ENCODE peak calls at places on chromosomes 16 and 17, in seven cellular contexts. G, T, F, C, V, Y and E are unnamed samples.

GRCh38 chr17:57541472-57542394 is 203.4 kb downstream of the CCDC182 start:
- DNase-seq in G (peak), T (peak), F (no peak), C (no peak), V (peak), Y (peak), E (no peak)

GRCh38 chr17:81934850-81935708 is 2.0 kb downstream of the PYCR1 start:
- DNase-seq in G (no peak), T (no peak), F (no peak), C (no peak), V (no peak), Y (no peak), E (no peak)

GRCh38 chr17:69075823-69076222 is 15.1 kb upstream of the ABCA9 start:
- DNase-seq in G (no peak), T (no peak), F (no peak), C (no peak), V (no peak), Y (no peak), E (no peak)

GRCh38 chr17:42227849-42228696 is 33.8 kb upstream of the GHDC start:
- DNase-seq in G (no peak), T (no peak), F (no peak), C (no peak), V (no peak), Y (no peak), E (no peak)

GRCh38 chr17:66191607-66192377 is at the start of gene CEP112:
- DNase-seq in G (peak), T (peak), F (peak), C (no peak), V (peak), Y (peak), E (peak)

GRCh38 chr17:66451188-66452149 is 149.1 kb downstream of the PRKCA start:
- DNase-seq in G (no peak), T (no peak), F (peak), C (no peak), V (no peak), Y (no peak), E (no peak)

GRCh38 chr17:38761612-38762011 is 9.1 kb downstream of the PSMB3 start:
- DNase-seq in G (no peak), T (no peak), F (peak), C (no peak), V (no peak), Y (no peak), E (no peak)

GRCh38 chr17:46117117-46117516 is 76.1 kb downstream of the KANSL1 start:
- DNase-seq in G (no peak), T (no peak), F (no peak), C (no peak), V (no peak), Y (no peak), E (no peak)

GRCh38 chr17:33039874-33040273 is 48.2 kb downstream of the SPACA3 start:
- DNase-seq in G (no peak), T (no peak), F (no peak), C (no peak), V (no peak), Y (no peak), E (no peak)

DNA sequence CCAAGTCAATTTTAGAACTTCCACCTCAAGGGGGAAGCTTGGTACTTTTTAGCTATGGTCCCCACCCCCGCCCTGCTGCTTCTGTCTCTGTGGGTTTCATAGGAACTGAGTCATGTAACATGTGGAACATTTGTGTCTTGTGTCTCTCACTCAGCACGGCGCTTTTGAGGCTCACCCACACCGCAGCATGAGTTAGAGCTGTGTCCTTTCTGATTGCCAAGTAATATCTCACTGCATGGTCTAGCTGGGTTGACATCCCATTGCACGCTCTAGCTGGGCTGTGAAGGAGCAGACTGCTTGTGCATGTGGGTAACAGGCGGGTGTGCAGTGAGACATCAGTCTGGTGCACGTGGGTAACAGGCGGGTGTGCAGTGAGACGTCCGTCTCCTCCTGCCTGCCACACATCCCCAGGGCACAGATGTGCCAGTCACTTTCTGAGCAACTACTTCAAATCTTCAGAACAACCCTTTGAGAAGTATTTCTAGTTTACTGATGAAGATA is 26.4 kb upstream of the SLC7A5 start:
- DNase-seq in G (no peak), T (no peak), F (no peak), C (no peak), V (no peak), Y (no peak), E (peak)
- H3K27ac ChIP-seq in G (no peak), T (peak), F (no peak), C (no peak), V (no peak), Y (no peak), E (no peak)

GRCh38 chr17:76793775-76794174 is 55.9 kb downstream of the MFSD11 start:
- DNase-seq in G (no peak), T (no peak), F (peak), C (no peak), V (no peak), Y (no peak), E (no peak)
- TF ChIP-seq CTCF in G (no peak), T (no peak), F (peak), C (peak), V (no peak), Y (no peak), E (no peak)

DNA sequence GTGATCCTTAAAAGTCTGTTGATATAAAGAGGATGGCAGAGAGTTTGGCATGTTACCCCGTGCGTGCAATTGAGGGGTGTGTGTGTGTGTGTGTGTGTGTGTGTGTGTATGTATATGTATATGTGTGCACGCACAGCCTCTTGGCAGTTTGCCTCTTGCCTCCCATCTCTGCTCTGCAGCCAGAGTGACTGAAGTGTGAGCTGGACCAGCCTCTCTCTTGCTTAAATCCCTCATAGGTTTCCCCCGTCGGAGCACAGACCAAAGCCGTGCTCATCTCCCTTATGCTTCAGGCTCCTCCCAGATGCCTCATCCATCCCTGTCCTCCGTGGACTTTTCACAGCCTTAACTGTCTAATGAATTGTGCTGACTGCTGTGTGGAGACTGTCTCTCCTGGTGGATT is 413.5 kb downstream of the SNX29 start:
- DNase-seq in G (no peak), T (no peak), F (no peak), C (no peak), V (no peak), Y (no peak), E (no peak)
- H3K27ac ChIP-seq in G (no peak), T (no peak), F (no peak), C (no peak), V (no peak), Y (no peak), E (no peak)

DNA sequence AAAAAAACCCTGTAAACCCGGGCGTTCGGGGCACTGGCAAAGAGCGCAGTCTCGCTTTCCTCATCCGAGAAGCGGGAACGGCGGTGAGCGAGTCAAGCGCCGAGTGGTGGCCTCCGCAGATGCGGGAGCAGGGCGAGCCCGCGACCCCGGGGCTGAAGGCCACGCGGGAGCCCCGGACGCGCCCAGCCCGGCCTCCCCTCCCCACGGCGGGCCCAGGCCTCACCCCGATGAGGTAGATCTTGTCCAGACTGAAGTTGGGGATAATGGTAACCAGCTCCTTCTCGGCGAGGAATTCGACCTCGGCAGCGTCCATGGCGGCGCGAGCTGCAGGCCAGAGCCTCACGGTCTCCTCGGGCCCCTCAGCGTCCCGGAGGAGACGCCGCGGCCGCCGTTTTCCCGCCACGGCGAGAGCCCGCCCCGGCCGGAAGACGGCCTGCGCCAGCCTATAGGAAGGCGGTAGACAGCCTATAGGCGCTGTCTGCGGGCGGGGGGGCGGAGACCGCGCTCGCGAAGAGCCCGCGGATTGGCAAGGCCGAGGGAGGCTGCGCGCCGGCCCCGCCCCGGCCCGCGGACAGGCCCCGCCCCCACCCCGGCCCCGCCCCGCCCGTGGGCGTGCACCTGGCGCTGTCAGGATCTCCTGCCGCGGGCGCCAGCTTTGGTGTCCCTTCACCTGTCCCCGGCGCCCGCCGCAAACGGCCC is at the start of gene GINS2:
- DNase-seq in G (peak), T (peak), F (peak), C (peak), V (peak), Y (peak), E (peak)
- TF ChIP-seq CTCF in G (no peak), T (no peak), F (no peak), C (no peak), V (no peak), Y (no peak), E (no peak)

GRCh38 chr17:31571124-31571892 is 179.8 kb downstream of the RAB11FIP4 start:
- DNase-seq in G (peak), T (peak), F (no peak), C (peak), V (peak), Y (peak), E (peak)
- H3K27ac ChIP-seq in G (peak), T (peak), F (no peak), C (peak), V (peak), Y (peak), E (no peak)

GRCh38 chr17:79009397-79010303 is at the start of gene CANT1:
- DNase-seq in G (peak), T (no peak), F (peak), C (peak), V (peak), Y (peak), E (peak)
- TF ChIP-seq CTCF in G (no peak), T (no peak), F (no peak), C (no peak), V (no peak), Y (no peak), E (no peak)

GRCh38 chr17:63475491-63476412 is 1.1 kb upstream of the ACE start:
- DNase-seq in G (no peak), T (no peak), F (no peak), C (no peak), V (no peak), Y (no peak), E (no peak)
- H3K27ac ChIP-seq in G (peak), T (no peak), F (no peak), C (no peak), V (peak), Y (no peak), E (peak)

GRCh38 chr16:50466170-50466569 is 82.0 kb upstream of the NKD1 start:
- DNase-seq in G (no peak), T (no peak), F (no peak), C (no peak), V (no peak), Y (no peak), E (no peak)

GRCh38 chr16:50462793-50463507 is 85.2 kb upstream of the NKD1 start:
- DNase-seq in G (no peak), T (no peak), F (no peak), C (no peak), V (no peak), Y (no peak), E (no peak)

GRCh38 chr16:50467559-50467942 is 80.6 kb upstream of the NKD1 start:
- DNase-seq in G (no peak), T (no peak), F (no peak), C (no peak), V (no peak), Y (no peak), E (no peak)

GRCh38 chr16:50463581-50464324 is 84.4 kb upstream of the NKD1 start:
- DNase-seq in G (no peak), T (no peak), F (no peak), C (no peak), V (no peak), Y (no peak), E (no peak)

DNA sequence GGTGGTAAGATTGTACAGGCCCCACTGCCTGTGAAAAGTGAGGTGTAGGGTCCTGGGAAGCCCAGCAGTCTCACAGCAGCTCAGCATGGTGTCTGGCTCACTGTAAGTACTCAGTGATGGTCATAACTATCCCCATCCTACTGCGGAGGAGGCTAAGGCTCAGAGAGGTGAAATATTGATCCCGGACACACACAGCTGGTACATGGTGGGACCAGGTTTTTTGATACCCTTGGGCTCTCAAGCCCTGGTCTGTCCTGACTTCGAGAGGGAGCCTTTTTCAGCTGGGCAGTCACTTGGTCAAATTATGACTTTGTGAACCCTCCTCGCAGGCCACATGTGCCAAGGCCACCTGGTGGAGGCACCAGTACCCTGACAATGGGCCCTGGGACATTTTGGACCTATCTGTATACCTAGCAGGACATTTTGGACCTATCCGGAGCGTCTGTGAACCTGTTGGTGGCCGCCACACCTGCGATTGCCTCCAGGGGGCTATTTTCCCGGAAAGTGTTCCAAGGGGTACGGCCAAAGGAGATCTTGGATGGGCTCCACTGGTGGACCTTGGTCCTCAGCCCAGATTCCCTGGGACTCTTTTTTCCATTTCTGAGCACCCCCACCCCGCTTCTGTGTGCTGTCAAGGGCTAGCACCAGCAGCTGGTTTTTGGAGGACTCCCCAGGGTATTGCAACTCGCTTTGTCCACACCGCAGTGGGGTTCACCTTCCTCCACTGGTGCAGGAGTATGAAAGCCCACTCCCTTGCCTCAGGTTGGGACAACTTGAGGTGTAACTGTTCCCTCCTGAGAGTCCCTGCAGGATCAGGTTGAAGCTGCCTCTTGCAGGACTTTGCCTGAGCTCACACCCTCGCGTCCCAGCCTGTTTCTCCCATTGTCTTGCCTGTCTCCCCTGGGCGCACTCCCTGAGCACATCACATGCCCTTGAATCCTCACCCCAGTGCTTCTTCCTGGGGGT is 83.6 kb upstream of the NKD1 start:
- DNase-seq in G (no peak), T (no peak), F (no peak), C (no peak), V (no peak), Y (no peak), E (no peak)
- TF ChIP-seq CTCF in G (no peak), T (peak), F (peak), C (peak), V (no peak), Y (no peak), E (no peak)